ENCODE peak calls at places on chromosomes 1 and 21, in ten cellular contexts. One of them, this sample, is unnamed.

GRCh38 chr1:2446394-2446793 is 29.7 kb upstream of the PLCH2 start:
- DNase-seq in naive thymus-derived CD8-positive, alpha-beta T cell: no peak
- DNase-seq in uterus: no peak
- DNase-seq in left ventricle myocardium inferior: no peak
- DNase-seq in GF-D8: no peak
- DNase-seq in KBM-7: no peak
- DNase-seq in Calu3: no peak
- DNase-seq in kidney glomerular epithelial cell: no peak
- DNase-seq in activated naive CD8-positive, alpha-beta T cell treated with anti-CD3 and anti-CD28 coated beads, Interleukin-2, amount 50 U/mL, for 24 hours: no peak
- DNase-seq in NCI-H2029 treated with DMSO at 0.1 percent for 48 hours: no peak
- DNase-seq in this sample: no peak

GRCh38 chr21:39087238-39087975 is 95.8 kb downstream of the PSMG1 start:
- DNase-seq in uterus: no peak
- DNase-seq in kidney glomerular epithelial cell: no peak
- DNase-seq in GF-D8: no peak
- DNase-seq in Calu3: no peak
- DNase-seq in left ventricle myocardium inferior: peak
- DNase-seq in NCI-H2029 treated with DMSO at 0.1 percent for 48 hours: no peak
- DNase-seq in activated naive CD8-positive, alpha-beta T cell treated with anti-CD3 and anti-CD28 coated beads, Interleukin-2, amount 50 U/mL, for 24 hours: no peak
- DNase-seq in naive thymus-derived CD8-positive, alpha-beta T cell: no peak
- DNase-seq in KBM-7: no peak
- DNase-seq in this sample: no peak

GRCh38 chr1:246398126-246398813 is 108.8 kb downstream of the SMYD3 start:
- DNase-seq in uterus: no peak
- DNase-seq in NCI-H2029 treated with DMSO at 0.1 percent for 48 hours: no peak
- DNase-seq in activated naive CD8-positive, alpha-beta T cell treated with anti-CD3 and anti-CD28 coated beads, Interleukin-2, amount 50 U/mL, for 24 hours: no peak
- DNase-seq in left ventricle myocardium inferior: no peak
- DNase-seq in naive thymus-derived CD8-positive, alpha-beta T cell: no peak
- DNase-seq in Calu3: no peak
- DNase-seq in kidney glomerular epithelial cell: no peak
- DNase-seq in KBM-7: no peak
- DNase-seq in GF-D8: no peak
- DNase-seq in this sample: no peak

GRCh38 chr1:56758135-56758534 is 61.1 kb downstream of the FYB2 start:
- DNase-seq in activated naive CD8-positive, alpha-beta T cell treated with anti-CD3 and anti-CD28 coated beads, Interleukin-2, amount 50 U/mL, for 24 hours: no peak
- DNase-seq in kidney glomerular epithelial cell: peak
- DNase-seq in left ventricle myocardium inferior: peak
- DNase-seq in KBM-7: no peak
- DNase-seq in uterus: no peak
- DNase-seq in NCI-H2029 treated with DMSO at 0.1 percent for 48 hours: peak
- DNase-seq in naive thymus-derived CD8-positive, alpha-beta T cell: no peak
- DNase-seq in Calu3: peak
- DNase-seq in GF-D8: no peak
- DNase-seq in this sample: peak

GRCh38 chr1:219505886-219506285 is 107.0 kb downstream of the ZC3H11B start:
- DNase-seq in GF-D8: no peak
- DNase-seq in kidney glomerular epithelial cell: no peak
- DNase-seq in left ventricle myocardium inferior: no peak
- DNase-seq in KBM-7: no peak
- DNase-seq in naive thymus-derived CD8-positive, alpha-beta T cell: no peak
- DNase-seq in uterus: no peak
- DNase-seq in Calu3: no peak
- DNase-seq in activated naive CD8-positive, alpha-beta T cell treated with anti-CD3 and anti-CD28 coated beads, Interleukin-2, amount 50 U/mL, for 24 hours: no peak
- DNase-seq in NCI-H2029 treated with DMSO at 0.1 percent for 48 hours: no peak
- DNase-seq in this sample: no peak

GRCh38 chr1:157170677-157171515 is 32.7 kb upstream of the ETV3 start:
- DNase-seq in activated naive CD8-positive, alpha-beta T cell treated with anti-CD3 and anti-CD28 coated beads, Interleukin-2, amount 50 U/mL, for 24 hours: peak
- DNase-seq in uterus: no peak
- DNase-seq in GF-D8: no peak
- DNase-seq in KBM-7: peak
- DNase-seq in NCI-H2029 treated with DMSO at 0.1 percent for 48 hours: no peak
- DNase-seq in naive thymus-derived CD8-positive, alpha-beta T cell: peak
- DNase-seq in kidney glomerular epithelial cell: peak
- DNase-seq in left ventricle myocardium inferior: no peak
- DNase-seq in Calu3: peak
- DNase-seq in this sample: peak

GRCh38 chr1:164842891-164843290 is 283.9 kb downstream of the PBX1 start:
- DNase-seq in NCI-H2029 treated with DMSO at 0.1 percent for 48 hours: no peak
- DNase-seq in KBM-7: no peak
- DNase-seq in activated naive CD8-positive, alpha-beta T cell treated with anti-CD3 and anti-CD28 coated beads, Interleukin-2, amount 50 U/mL, for 24 hours: no peak
- DNase-seq in Calu3: no peak
- DNase-seq in naive thymus-derived CD8-positive, alpha-beta T cell: no peak
- DNase-seq in GF-D8: no peak
- DNase-seq in left ventricle myocardium inferior: no peak
- DNase-seq in kidney glomerular epithelial cell: no peak
- DNase-seq in uterus: no peak
- DNase-seq in this sample: no peak

GRCh38 chr1:81232505-81232904 is 568.2 kb upstream of the ADGRL2 start:
- DNase-seq in uterus: no peak
- DNase-seq in GF-D8: no peak
- DNase-seq in NCI-H2029 treated with DMSO at 0.1 percent for 48 hours: no peak
- DNase-seq in kidney glomerular epithelial cell: no peak
- DNase-seq in left ventricle myocardium inferior: no peak
- DNase-seq in Calu3: no peak
- DNase-seq in activated naive CD8-positive, alpha-beta T cell treated with anti-CD3 and anti-CD28 coated beads, Interleukin-2, amount 50 U/mL, for 24 hours: no peak
- DNase-seq in naive thymus-derived CD8-positive, alpha-beta T cell: no peak
- DNase-seq in KBM-7: no peak
- DNase-seq in this sample: no peak

GRCh38 chr1:50231209-50231608 is 122.5 kb downstream of the ELAVL4 start:
- DNase-seq in activated naive CD8-positive, alpha-beta T cell treated with anti-CD3 and anti-CD28 coated beads, Interleukin-2, amount 50 U/mL, for 24 hours: no peak
- DNase-seq in naive thymus-derived CD8-positive, alpha-beta T cell: no peak
- DNase-seq in KBM-7: no peak
- DNase-seq in NCI-H2029 treated with DMSO at 0.1 percent for 48 hours: no peak
- DNase-seq in uterus: no peak
- DNase-seq in left ventricle myocardium inferior: no peak
- DNase-seq in GF-D8: no peak
- DNase-seq in kidney glomerular epithelial cell: no peak
- DNase-seq in Calu3: no peak
- DNase-seq in this sample: peak

GRCh38 chr1:203147376-203147775 is 19.9 kb downstream of the ADORA1 start:
- DNase-seq in activated naive CD8-positive, alpha-beta T cell treated with anti-CD3 and anti-CD28 coated beads, Interleukin-2, amount 50 U/mL, for 24 hours: no peak
- DNase-seq in KBM-7: no peak
- DNase-seq in Calu3: no peak
- DNase-seq in uterus: no peak
- DNase-seq in GF-D8: no peak
- DNase-seq in kidney glomerular epithelial cell: no peak
- DNase-seq in left ventricle myocardium inferior: no peak
- DNase-seq in NCI-H2029 treated with DMSO at 0.1 percent for 48 hours: no peak
- DNase-seq in naive thymus-derived CD8-positive, alpha-beta T cell: no peak
- DNase-seq in this sample: peak

GRCh38 chr1:17538428-17539130 is 919 bp upstream of the ARHGEF10L start:
- DNase-seq in Calu3: no peak
- DNase-seq in uterus: peak
- DNase-seq in left ventricle myocardium inferior: no peak
- DNase-seq in activated naive CD8-positive, alpha-beta T cell treated with anti-CD3 and anti-CD28 coated beads, Interleukin-2, amount 50 U/mL, for 24 hours: no peak
- DNase-seq in naive thymus-derived CD8-positive, alpha-beta T cell: no peak
- DNase-seq in GF-D8: no peak
- DNase-seq in KBM-7: no peak
- DNase-seq in kidney glomerular epithelial cell: no peak
- DNase-seq in NCI-H2029 treated with DMSO at 0.1 percent for 48 hours: no peak
- DNase-seq in this sample: peak

GRCh38 chr1:110771245-110772022 is 96.7 kb upstream of the KCNA3 start:
- DNase-seq in NCI-H2029 treated with DMSO at 0.1 percent for 48 hours: no peak
- DNase-seq in activated naive CD8-positive, alpha-beta T cell treated with anti-CD3 and anti-CD28 coated beads, Interleukin-2, amount 50 U/mL, for 24 hours: no peak
- DNase-seq in Calu3: no peak
- DNase-seq in left ventricle myocardium inferior: no peak
- DNase-seq in GF-D8: no peak
- DNase-seq in naive thymus-derived CD8-positive, alpha-beta T cell: no peak
- DNase-seq in uterus: no peak
- DNase-seq in kidney glomerular epithelial cell: no peak
- DNase-seq in KBM-7: no peak
- DNase-seq in this sample: no peak

GRCh38 chr1:20248954-20249612 is 41.6 kb upstream of the VWA5B1 start:
- DNase-seq in activated naive CD8-positive, alpha-beta T cell treated with anti-CD3 and anti-CD28 coated beads, Interleukin-2, amount 50 U/mL, for 24 hours: peak
- DNase-seq in left ventricle myocardium inferior: no peak
- DNase-seq in KBM-7: no peak
- DNase-seq in Calu3: no peak
- DNase-seq in kidney glomerular epithelial cell: no peak
- DNase-seq in GF-D8: no peak
- DNase-seq in naive thymus-derived CD8-positive, alpha-beta T cell: peak
- DNase-seq in uterus: no peak
- DNase-seq in NCI-H2029 treated with DMSO at 0.1 percent for 48 hours: no peak
- DNase-seq in this sample: no peak

GRCh38 chr21:42313501-42313969 is 1.7 kb downstream of the TFF3 start:
- DNase-seq in activated naive CD8-positive, alpha-beta T cell treated with anti-CD3 and anti-CD28 coated beads, Interleukin-2, amount 50 U/mL, for 24 hours: no peak
- DNase-seq in Calu3: no peak
- DNase-seq in naive thymus-derived CD8-positive, alpha-beta T cell: no peak
- DNase-seq in kidney glomerular epithelial cell: no peak
- DNase-seq in NCI-H2029 treated with DMSO at 0.1 percent for 48 hours: no peak
- DNase-seq in GF-D8: no peak
- DNase-seq in uterus: no peak
- DNase-seq in left ventricle myocardium inferior: no peak
- DNase-seq in KBM-7: no peak
- DNase-seq in this sample: peak

GRCh38 chr1:225840223-225840610 is 30.3 kb downstream of the EPHX1 start:
- DNase-seq in GF-D8: no peak
- DNase-seq in uterus: no peak
- DNase-seq in KBM-7: no peak
- DNase-seq in left ventricle myocardium inferior: no peak
- DNase-seq in activated naive CD8-positive, alpha-beta T cell treated with anti-CD3 and anti-CD28 coated beads, Interleukin-2, amount 50 U/mL, for 24 hours: no peak
- DNase-seq in naive thymus-derived CD8-positive, alpha-beta T cell: no peak
- DNase-seq in Calu3: no peak
- DNase-seq in kidney glomerular epithelial cell: no peak
- DNase-seq in NCI-H2029 treated with DMSO at 0.1 percent for 48 hours: no peak
- DNase-seq in this sample: no peak

GRCh38 chr1:69648486-69648885 is 80.8 kb downstream of the LRRC7 start:
- DNase-seq in activated naive CD8-positive, alpha-beta T cell treated with anti-CD3 and anti-CD28 coated beads, Interleukin-2, amount 50 U/mL, for 24 hours: no peak
- DNase-seq in GF-D8: no peak
- DNase-seq in naive thymus-derived CD8-positive, alpha-beta T cell: peak
- DNase-seq in kidney glomerular epithelial cell: no peak
- DNase-seq in KBM-7: no peak
- DNase-seq in left ventricle myocardium inferior: no peak
- DNase-seq in NCI-H2029 treated with DMSO at 0.1 percent for 48 hours: peak
- DNase-seq in uterus: no peak
- DNase-seq in Calu3: no peak
- DNase-seq in this sample: no peak

GRCh38 chr21:44533891-44534627 is 5.9 kb downstream of the KRTAP10-1 start:
- DNase-seq in GF-D8: no peak
- DNase-seq in kidney glomerular epithelial cell: no peak
- DNase-seq in KBM-7: no peak
- DNase-seq in activated naive CD8-positive, alpha-beta T cell treated with anti-CD3 and anti-CD28 coated beads, Interleukin-2, amount 50 U/mL, for 24 hours: no peak
- DNase-seq in NCI-H2029 treated with DMSO at 0.1 percent for 48 hours: no peak
- DNase-seq in Calu3: no peak
- DNase-seq in naive thymus-derived CD8-positive, alpha-beta T cell: no peak
- DNase-seq in uterus: peak
- DNase-seq in left ventricle myocardium inferior: no peak
- DNase-seq in this sample: no peak

This sample was measured in thyroid gland.